ENCODE peak calls at places on chromosomes 3 and 15, in eight cellular contexts. P is substantia nigra; N is stimulated activated CD4-positive, alpha-beta T cell treated with anti-CD3 and anti-CD28 coated beads, Interleukin-2, amount 100 ng/mL, for 48 hours; A is activated CD4-positive, alpha-beta T cell treated with anti-CD3 and anti-CD28 coated beads, Interleukin-2, amount 10 ng/mL, durations not matched to agents 7 days and 5 days; Z is KG1; M is activated effector memory CD4-positive, alpha-beta T cell treated with anti-CD3 and anti-CD28 coated beads, Interleukin-2, amount 50 U/mL, for 16 hours; G is HFFc6; W is Calu3. O is an unnamed sample.

GRCh38 chr3:18044191-18044590 is 301.8 kb upstream of the TBC1D5 start:
- DNase-seq in G (no peak), A (no peak), P (no peak), Z (no peak), W (no peak), M (no peak), N (no peak), O (no peak)

GRCh38 chr3:164351126-164351525 is 727.2 kb downstream of the SI start:
- DNase-seq in Z (no peak), W (no peak), P (no peak), G (no peak), N (no peak), M (no peak), A (no peak), O (no peak)

GRCh38 chr3:183149915-183150825 is 12.4 kb downstream of the LAMP3 start:
- DNase-seq in A (no peak), N (no peak), W (no peak), Z (no peak), G (no peak), M (no peak), P (no peak), O (no peak)

GRCh38 chr15:33045066-33045810 is 149.3 kb downstream of the FMN1 start:
- DNase-seq in A (no peak), N (no peak), M (no peak), P (no peak), G (no peak), W (no peak), Z (no peak), O (no peak)

GRCh38 chr3:169914321-169914720 is 2.9 kb downstream of the SAMD7 start:
- DNase-seq in Z (no peak), G (peak), N (no peak), W (peak), P (no peak), M (no peak), A (no peak), O (no peak)

GRCh38 chr15:98893407-98893806 is 114.2 kb downstream of the PGPEP1L start:
- DNase-seq in W (no peak), M (no peak), P (no peak), N (no peak), Z (no peak), G (no peak), A (no peak), O (no peak)

GRCh38 chr15:69253156-69253555 is 45.6 kb upstream of the PAQR5 start:
- DNase-seq in N (no peak), Z (no peak), W (peak), A (no peak), M (no peak), P (no peak), G (peak), O (no peak)

GRCh38 chr3:71087109-71088018 is 496.2 kb downstream of the FOXP1 start:
- DNase-seq in Z (no peak), A (peak), W (no peak), N (no peak), M (peak), P (no peak), G (no peak), O (no peak)

GRCh38 chr3:182812123-182812522 is 18.8 kb downstream of the ATP11B start:
- DNase-seq in P (no peak), W (no peak), Z (no peak), G (no peak), N (no peak), A (no peak), M (no peak), O (no peak)

O was measured in Jurkat, Clone E6-1.